ENCODE peak calls at places on chromosomes 1 and 21, in four cellular contexts. One of them, this sample, is unnamed.

GRCh38 chr1:57033222-57034019 is 67.6 kb upstream of the C8B start:
- DNase-seq in CD8-positive, alpha-beta T cell: no peak
- DNase-seq in dorsolateral prefrontal cortex: no peak
- DNase-seq in NCI-H345: no peak
- DNase-seq in this sample: no peak

GRCh38 chr1:206589206-206589605 is 23.1 kb downstream of the EIF2D start:
- DNase-seq in CD8-positive, alpha-beta T cell: no peak
- DNase-seq in dorsolateral prefrontal cortex: no peak
- DNase-seq in NCI-H345: no peak
- DNase-seq in this sample: peak

GRCh38 chr1:245448858-245449534 is 294.2 kb downstream of the KIF26B start:
- DNase-seq in CD8-positive, alpha-beta T cell: no peak
- DNase-seq in dorsolateral prefrontal cortex: no peak
- DNase-seq in NCI-H345: peak
- DNase-seq in this sample: no peak

GRCh38 chr21:15801352-15801863 is 71.6 kb downstream of the USP25 start:
- DNase-seq in CD8-positive, alpha-beta T cell: no peak
- DNase-seq in dorsolateral prefrontal cortex: no peak
- DNase-seq in NCI-H345: no peak
- DNase-seq in this sample: no peak

GRCh38 chr1:184387069-184387870 is 441 bp downstream of the C1orf21 start:
- DNase-seq in CD8-positive, alpha-beta T cell: peak
- DNase-seq in dorsolateral prefrontal cortex: no peak
- DNase-seq in NCI-H345: peak
- DNase-seq in this sample: peak

GRCh38 chr1:25011966-25012625 is 82.0 kb upstream of the RUNX3 start:
- DNase-seq in CD8-positive, alpha-beta T cell: no peak
- DNase-seq in dorsolateral prefrontal cortex: no peak
- DNase-seq in NCI-H345: no peak
- DNase-seq in this sample: no peak

GRCh38 chr1:214537219-214537618 is 14.2 kb downstream of the PTPN14 start:
- DNase-seq in CD8-positive, alpha-beta T cell: no peak
- DNase-seq in dorsolateral prefrontal cortex: no peak
- DNase-seq in NCI-H345: peak
- DNase-seq in this sample: no peak

GRCh38 chr1:42936309-42937078 is 22.2 kb downstream of the SLC2A1 start:
- DNase-seq in CD8-positive, alpha-beta T cell: no peak
- DNase-seq in dorsolateral prefrontal cortex: no peak
- DNase-seq in NCI-H345: no peak
- DNase-seq in this sample: no peak

GRCh38 chr1:55214903-55215193 is 316 bp downstream of the USP24 start:
- DNase-seq in CD8-positive, alpha-beta T cell: no peak
- DNase-seq in dorsolateral prefrontal cortex: no peak
- DNase-seq in NCI-H345: no peak
- DNase-seq in this sample: peak

GRCh38 chr1:15196807-15197530 is 43.4 kb downstream of the TMEM51 start:
- DNase-seq in CD8-positive, alpha-beta T cell: no peak
- DNase-seq in dorsolateral prefrontal cortex: no peak
- DNase-seq in NCI-H345: peak
- DNase-seq in this sample: no peak

GRCh38 chr1:154536570-154536969 is 21.9 kb downstream of the UBE2Q1 start:
- DNase-seq in CD8-positive, alpha-beta T cell: no peak
- DNase-seq in dorsolateral prefrontal cortex: no peak
- DNase-seq in NCI-H345: no peak
- DNase-seq in this sample: no peak

GRCh38 chr1:12188115-12188514 is 21.3 kb downstream of the TNFRSF1B start:
- DNase-seq in CD8-positive, alpha-beta T cell: no peak
- DNase-seq in dorsolateral prefrontal cortex: no peak
- DNase-seq in NCI-H345: no peak
- DNase-seq in this sample: no peak

GRCh38 chr1:101907264-101907663 is 89.5 kb downstream of the OLFM3 start:
- DNase-seq in CD8-positive, alpha-beta T cell: no peak
- DNase-seq in dorsolateral prefrontal cortex: no peak
- DNase-seq in NCI-H345: no peak
- DNase-seq in this sample: no peak

GRCh38 chr1:40824591-40825429 is 37.4 kb downstream of the CITED4 start:
- DNase-seq in CD8-positive, alpha-beta T cell: no peak
- DNase-seq in dorsolateral prefrontal cortex: no peak
- DNase-seq in NCI-H345: no peak
- DNase-seq in this sample: no peak

GRCh38 chr1:9293512-9294439 is 1.1 kb downstream of the SPSB1 start:
- DNase-seq in CD8-positive, alpha-beta T cell: no peak
- DNase-seq in dorsolateral prefrontal cortex: no peak
- DNase-seq in NCI-H345: peak
- DNase-seq in this sample: peak

GRCh38 chr1:41045740-41046139 is 24.2 kb upstream of the SLFNL1 start:
- DNase-seq in CD8-positive, alpha-beta T cell: no peak
- DNase-seq in dorsolateral prefrontal cortex: no peak
- DNase-seq in NCI-H345: no peak
- DNase-seq in this sample: no peak

GRCh38 chr1:182392045-182393028 is 747 bp upstream of the GLUL start:
- DNase-seq in CD8-positive, alpha-beta T cell: no peak
- DNase-seq in dorsolateral prefrontal cortex: no peak
- DNase-seq in NCI-H345: peak
- DNase-seq in this sample: peak

GRCh38 chr21:42661688-42662429 is 8.4 kb downstream of the PDE9A start:
- DNase-seq in CD8-positive, alpha-beta T cell: no peak
- DNase-seq in dorsolateral prefrontal cortex: no peak
- DNase-seq in NCI-H345: no peak
- DNase-seq in this sample: no peak

GRCh38 chr1:4087530-4088420 is 187.7 kb upstream of the C1orf174 start:
- DNase-seq in CD8-positive, alpha-beta T cell: no peak
- DNase-seq in dorsolateral prefrontal cortex: no peak
- DNase-seq in NCI-H345: no peak
- DNase-seq in this sample: no peak

GRCh38 chr21:33729631-33730030 is 87.3 kb downstream of the ITSN1 start:
- DNase-seq in CD8-positive, alpha-beta T cell: no peak
- DNase-seq in dorsolateral prefrontal cortex: no peak
- DNase-seq in NCI-H345: no peak
- DNase-seq in this sample: no peak

GRCh38 chr1:183137782-183138181 is 48.3 kb upstream of the LAMC2 start:
- DNase-seq in CD8-positive, alpha-beta T cell: no peak
- DNase-seq in dorsolateral prefrontal cortex: no peak
- DNase-seq in NCI-H345: no peak
- DNase-seq in this sample: no peak

GRCh38 chr1:97820470-97821188 is 100.2 kb downstream of the DPYD start:
- DNase-seq in CD8-positive, alpha-beta T cell: no peak
- DNase-seq in dorsolateral prefrontal cortex: no peak
- DNase-seq in NCI-H345: peak
- DNase-seq in this sample: no peak

GRCh38 chr1:170669036-170669435 is 5.1 kb downstream of the PRRX1 start:
- DNase-seq in CD8-positive, alpha-beta T cell: no peak
- DNase-seq in dorsolateral prefrontal cortex: no peak
- DNase-seq in NCI-H345: no peak
- DNase-seq in this sample: no peak

GRCh38 chr21:42062543-42063022 is 8.5 kb upstream of the UMODL1 start:
- DNase-seq in CD8-positive, alpha-beta T cell: peak
- DNase-seq in dorsolateral prefrontal cortex: no peak
- DNase-seq in NCI-H345: peak
- DNase-seq in this sample: no peak

GRCh38 chr1:235287208-235287882 is 40.6 kb downstream of the ARID4B start:
- DNase-seq in CD8-positive, alpha-beta T cell: no peak
- DNase-seq in dorsolateral prefrontal cortex: no peak
- DNase-seq in NCI-H345: no peak
- DNase-seq in this sample: no peak

GRCh38 chr1:106254748-106255147 is 801.7 kb upstream of the PRMT6 start:
- DNase-seq in CD8-positive, alpha-beta T cell: no peak
- DNase-seq in dorsolateral prefrontal cortex: no peak
- DNase-seq in NCI-H345: no peak
- DNase-seq in this sample: no peak

GRCh38 chr21:42777757-42778344 is 101.5 kb downstream of the WDR4 start:
- DNase-seq in CD8-positive, alpha-beta T cell: no peak
- DNase-seq in dorsolateral prefrontal cortex: no peak
- DNase-seq in NCI-H345: no peak
- DNase-seq in this sample: no peak

GRCh38 chr1:31934706-31935629 is 3.2 kb downstream of the PTP4A2 start:
- DNase-seq in CD8-positive, alpha-beta T cell: no peak
- DNase-seq in dorsolateral prefrontal cortex: no peak
- DNase-seq in NCI-H345: no peak
- DNase-seq in this sample: no peak

This sample was measured in left ventricle myocardium inferior.